ENCODE peak calls at places on chromosomes 4 and X, in six cellular contexts. J, R, F, Z, Y and M are unnamed samples.

GRCh38 chr4:764405-765169 is 59.0 kb downstream of the PCGF3 start:
- DNase-seq in J (no peak), R (no peak), F (no peak), Z (no peak), Y (no peak), M (no peak)

GRCh38 chr4:54843106-54843505 is 185.3 kb downstream of the KIT start:
- DNase-seq in J (no peak), R (no peak), F (no peak), Z (no peak), Y (no peak), M (no peak)

GRCh38 chr4:185932491-185932890 is 120.5 kb upstream of the SORBS2 start:
- DNase-seq in J (no peak), R (no peak), F (no peak), Z (no peak), Y (no peak), M (no peak)

GRCh38 chr4:109440948-109441347 is 7.3 kb downstream of the SEC24B start:
- DNase-seq in J (no peak), R (no peak), F (no peak), Z (no peak), Y (no peak), M (no peak)

GRCh38 chr4:110944501-110944900 is 321.6 kb upstream of the PITX2 start:
- DNase-seq in J (no peak), R (no peak), F (peak; percentile 3), Z (no peak), Y (no peak), M (no peak)

GRCh38 chr4:162782778-162783507 is 383.7 kb downstream of the NAF1 start:
- DNase-seq in J (no peak), R (no peak), F (no peak), Z (no peak), Y (no peak), M (no peak)

GRCh38 chr4:94338681-94339351 is 3.8 kb downstream of the HPGDS start:
- DNase-seq in J (no peak), R (no peak), F (no peak), Z (no peak), Y (no peak), M (no peak)

GRCh38 chr4:119498520-119498919 is 130.1 kb downstream of the PDE5A start:
- DNase-seq in J (no peak), R (no peak), F (peak; percentile 59), Z (no peak), Y (no peak), M (no peak)

GRCh38 chrX:97109730-97110129 is 226.0 kb downstream of the RPA4 start:
- DNase-seq in J (no peak), R (no peak), F (no peak), Z (no peak), Y (no peak), M (no peak)

DNA sequence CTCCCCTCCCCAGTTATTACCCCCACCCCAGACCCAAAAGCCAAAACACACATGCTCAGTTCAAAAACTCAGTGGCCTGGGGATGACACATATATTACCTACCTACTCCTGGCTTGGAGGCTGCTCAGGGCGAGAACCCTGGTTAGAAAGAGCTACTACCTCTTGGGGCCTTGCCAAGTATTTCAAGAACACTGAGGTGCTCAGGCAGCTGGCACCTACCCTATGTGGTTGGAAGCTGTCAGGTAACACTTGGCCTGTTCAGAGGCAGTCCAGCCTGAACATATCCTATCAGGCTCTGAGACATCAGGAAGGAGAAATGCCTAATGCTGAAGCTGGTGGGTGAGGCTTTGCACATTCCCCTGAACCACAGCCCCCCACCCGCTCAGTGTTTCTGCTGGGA is 4.9 kb downstream of the BCAP31 start:
- DNase-seq in J (no peak), R (no peak), F (no peak), Z (no peak), Y (no peak), M (no peak)
- TF ChIP-seq CTCF in J (no peak), R (no peak), F (no peak), Z (no peak), Y (no peak), M (no peak)

GRCh38 chr4:139764192-139764591 is 98.6 kb downstream of the MGST2 start:
- DNase-seq in J (no peak), R (no peak), F (no peak), Z (peak; percentile 29), Y (no peak), M (no peak)

GRCh38 chr4:139764686-139765085 is 99.1 kb downstream of the MGST2 start:
- DNase-seq in J (no peak), R (no peak), F (no peak), Z (no peak), Y (peak; percentile 33), M (no peak)

GRCh38 chr4:139763668-139764067 is 98.0 kb downstream of the MGST2 start:
- DNase-seq in J (no peak), R (no peak), F (no peak), Z (no peak), Y (no peak), M (no peak)

GRCh38 chr4:139762715-139763114 is 97.1 kb downstream of the MGST2 start:
- DNase-seq in J (no peak), R (no peak), F (no peak), Z (no peak), Y (no peak), M (no peak)

GRCh38 chr4:139763205-139763604 is 97.6 kb downstream of the MGST2 start:
- DNase-seq in J (no peak), R (no peak), F (no peak), Z (no peak), Y (peak; percentile 77), M (no peak)
- H3K4me3 ChIP-seq in J (no peak overlapping the region), R (no peak overlapping the region), F (no peak overlapping the region), Z (no peak overlapping the region), Y (no peak overlapping the region), M (no peak overlapping the region)

GRCh38 chrX:95762716-95763115 is 921.9 kb upstream of the DIAPH2 start:
- DNase-seq in J (no peak), R (no peak), F (no peak), Z (no peak), Y (no peak), M (no peak)
- TF ChIP-seq CTCF in J (no peak), R (no peak), F (no peak), Z (no peak), Y (no peak), M (no peak)

GRCh38 chrX:17527932-17528331 is 152.9 kb downstream of the NHS start:
- DNase-seq in J (no peak), R (no peak), F (no peak), Z (no peak), Y (no peak), M (no peak)
- H3K4me3 ChIP-seq in J (no peak overlapping the region), R (no peak overlapping the region), F (no peak overlapping the region), Z (no peak overlapping the region), Y (no peak overlapping the region), M (no peak overlapping the region)

GRCh38 chrX:53445977-53446376 is 11.8 kb upstream of the HSD17B10 start:
- DNase-seq in J (no peak), R (no peak), F (peak; percentile 30), Z (peak; percentile 65), Y (peak; percentile 53), M (no peak)
- TF ChIP-seq CTCF in J (peak; percentile 74), R (no peak), F (peak; percentile 58), Z (peak; percentile 18), Y (peak; percentile 69), M (peak; percentile 68)

GRCh38 chr4:26782168-26782829 is 78.3 kb upstream of the STIM2 start:
- DNase-seq in J (no peak), R (no peak), F (no peak), Z (no peak), Y (no peak), M (no peak)

GRCh38 chr4:26782830-26783202 is 77.8 kb upstream of the STIM2 start:
- DNase-seq in J (no peak), R (no peak), F (no peak), Z (no peak), Y (no peak), M (no peak)

GRCh38 chr4:26780524-26780923 is 80.1 kb upstream of the STIM2 start:
- DNase-seq in J (peak; percentile 32), R (no peak), F (peak; percentile 48), Z (no peak), Y (no peak), M (peak; percentile 20)

GRCh38 chr4:26779674-26780073 is 81.0 kb upstream of the STIM2 start:
- DNase-seq in J (no peak), R (no peak), F (peak; percentile 48), Z (no peak), Y (no peak), M (peak; percentile 10)

DNA sequence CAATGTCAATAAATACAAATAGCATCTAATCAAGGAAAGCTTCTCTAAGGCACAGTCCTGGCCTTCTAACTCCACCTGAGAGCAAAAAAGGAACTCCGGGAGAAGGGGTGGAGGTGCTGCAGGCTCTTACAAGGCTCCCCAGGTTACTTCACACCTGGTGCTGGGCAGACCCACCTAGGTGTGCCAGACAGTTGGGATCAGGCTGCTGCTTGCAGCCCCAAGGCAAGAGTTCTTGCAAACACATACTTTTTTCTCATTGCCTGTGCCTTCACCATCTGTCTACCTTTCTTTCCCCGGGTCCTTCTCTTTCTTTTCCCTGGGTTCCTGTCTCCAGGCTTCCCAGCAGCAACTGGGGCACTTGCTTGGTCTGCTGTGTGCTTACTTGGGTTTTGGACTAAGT is 81.4 kb upstream of the STIM2 start:
- DNase-seq in J (no peak), R (no peak), F (no peak), Z (no peak), Y (no peak), M (no peak)
- H3K4me3 ChIP-seq in J (no peak overlapping the region), R (no peak overlapping the region), F (no peak overlapping the region), Z (no peak overlapping the region), Y (no peak overlapping the region), M (no peak overlapping the region)

GRCh38 chrX:9940397-9940796 is 26.8 kb upstream of the CLDN34 start:
- DNase-seq in J (no peak), R (no peak), F (peak; percentile 82), Z (no peak), Y (no peak), M (peak; percentile 49)

GRCh38 chrX:9938516-9938915 is 28.6 kb upstream of the CLDN34 start:
- DNase-seq in J (no peak), R (no peak), F (no peak), Z (no peak), Y (no peak), M (no peak)

GRCh38 chrX:9935436-9935835 is 31.7 kb upstream of the CLDN34 start:
- DNase-seq in J (no peak), R (no peak), F (peak; percentile 18), Z (no peak), Y (no peak), M (no peak)
- TF ChIP-seq CTCF in J (no peak), R (no peak), F (no peak), Z (no peak), Y (no peak), M (no peak)